ENCODE peak calls at places on chromosomes 16 and 17, in four cellular contexts. S is dorsolateral prefrontal cortex, B is B cell, U is cardiac fibroblast. R is an unnamed sample.

GRCh38 chr16:48308535-48308934 is 61.2 kb upstream of the ABCC11 start:
- DNase-seq in S (no peak), B (no peak), U (no peak), R (no peak)

GRCh38 chr17:28900986-28901726 is 1.7 kb downstream of the DHRS13 start:
- DNase-seq in S (no peak), B (no peak), U (no peak), R (no peak)

GRCh38 chr16:11117576-11118211 is 138.3 kb downstream of the SOCS1 start:
- DNase-seq in S (no peak), B (no peak), U (no peak), R (no peak)

GRCh38 chr16:8376858-8377257 is 213.5 kb downstream of the TMEM114 start:
- DNase-seq in S (no peak), B (no peak), U (no peak), R (no peak)

GRCh38 chr17:76565728-76566612 is 19.7 kb downstream of the ST6GALNAC2 start:
- DNase-seq in S (no peak), B (no peak), U (no peak), R (no peak)

GRCh38 chr17:50170662-50171370 is 5.0 kb downstream of the SGCA start:
- DNase-seq in S (no peak), B (no peak), U (no peak), R (peak)

GRCh38 chr17:33929181-33929724 is 325.8 kb upstream of the CCL2 start:
- DNase-seq in S (no peak), B (no peak), U (no peak), R (no peak)

GRCh38 chr17:44928950-44929720 is 13.8 kb upstream of the GFAP start:
- DNase-seq in S (no peak), B (no peak), U (no peak), R (no peak)

GRCh38 chr16:27779719-27780161 is 229.8 kb downstream of the KATNIP start:
- DNase-seq in S (peak), B (no peak), U (peak), R (peak)

GRCh38 chr17:10061131-10061581 is 137.2 kb downstream of the GAS7 start:
- DNase-seq in S (no peak), B (no peak), U (peak), R (no peak)

GRCh38 chr16:12092347-12092882 is 115.9 kb downstream of the SNX29 start:
- DNase-seq in S (no peak), B (no peak), U (peak), R (no peak)

GRCh38 chr17:27463235-27463677 is 7.0 kb downstream of the KSR1 start:
- DNase-seq in S (no peak), B (no peak), U (no peak), R (no peak)

GRCh38 chr16:14187517-14188338 is 116.6 kb downstream of the MRTFB start:
- DNase-seq in S (no peak), B (no peak), U (no peak), R (no peak)

GRCh38 chr16:4437366-4437765 is 11.7 kb downstream of the DNAJA3 start:
- DNase-seq in S (no peak), B (no peak), U (no peak), R (no peak)

GRCh38 chr17:67881083-67881482 is 55.8 kb downstream of the BPTF start:
- DNase-seq in S (no peak), B (no peak), U (no peak), R (no peak)

GRCh38 chr16:83015871-83016270 is 389.1 kb downstream of the CDH13 start:
- DNase-seq in S (no peak), B (no peak), U (no peak), R (no peak)

GRCh38 chr16:80938035-80938927 is 68.4 kb downstream of the CMC2 start:
- DNase-seq in S (no peak), B (no peak), U (peak), R (no peak)

GRCh38 chr16:86895609-86896008 is 317.3 kb downstream of the FOXL1 start:
- DNase-seq in S (no peak), B (no peak), U (no peak), R (no peak)

GRCh38 chr17:73697872-73698271 is 53.6 kb upstream of the SDK2 start:
- DNase-seq in S (no peak), B (no peak), U (no peak), R (no peak)

GRCh38 chr16:1305823-1306222 is 3.6 kb upstream of the UBE2I start:
- DNase-seq in S (no peak), B (no peak), U (no peak), R (no peak)

GRCh38 chr16:84397090-84397489 is 28.8 kb downstream of the ATP2C2 start:
- DNase-seq in S (no peak), B (no peak), U (no peak), R (no peak)

GRCh38 chr16:84391151-84391873 is 23.0 kb downstream of the ATP2C2 start:
- DNase-seq in S (no peak), B (no peak), U (peak), R (no peak)

DNA sequence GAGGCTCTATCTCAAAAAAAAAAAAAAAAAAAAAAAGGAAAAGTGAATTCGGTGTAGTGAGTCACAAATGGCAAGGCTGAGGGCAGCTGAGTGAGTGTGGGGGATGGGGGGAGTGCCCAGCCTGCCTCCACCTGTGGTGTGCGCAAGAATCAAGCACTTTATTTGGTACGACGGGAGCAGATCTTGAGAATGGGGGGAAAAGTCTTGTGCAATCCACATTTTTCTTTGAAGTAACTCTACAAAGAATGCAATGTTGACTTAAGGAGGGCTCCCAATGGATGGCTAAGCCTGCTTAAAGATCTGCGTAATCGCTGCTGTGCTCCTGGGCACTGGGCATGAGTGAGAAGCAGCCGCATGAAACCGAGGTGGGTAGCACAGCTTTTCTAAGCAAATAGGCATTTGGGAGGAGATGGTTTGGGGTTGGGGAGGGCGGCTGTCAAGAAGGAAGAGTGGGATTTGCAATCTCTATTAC is 28.2 kb downstream of the ATP2C2 start:
- DNase-seq in S (no peak), B (no peak), U (no peak), R (no peak)
- TF ChIP-seq CTCF in S (no peak), B (no peak), U (no peak), R (no peak)

GRCh38 chr17:47785538-47786123 is 36.0 kb downstream of the OSBPL7 start:
- DNase-seq in S (no peak), B (no peak), U (peak), R (no peak)
- TF ChIP-seq CTCF in S (no peak), B (no peak), U (no peak), R (no peak)

DNA sequence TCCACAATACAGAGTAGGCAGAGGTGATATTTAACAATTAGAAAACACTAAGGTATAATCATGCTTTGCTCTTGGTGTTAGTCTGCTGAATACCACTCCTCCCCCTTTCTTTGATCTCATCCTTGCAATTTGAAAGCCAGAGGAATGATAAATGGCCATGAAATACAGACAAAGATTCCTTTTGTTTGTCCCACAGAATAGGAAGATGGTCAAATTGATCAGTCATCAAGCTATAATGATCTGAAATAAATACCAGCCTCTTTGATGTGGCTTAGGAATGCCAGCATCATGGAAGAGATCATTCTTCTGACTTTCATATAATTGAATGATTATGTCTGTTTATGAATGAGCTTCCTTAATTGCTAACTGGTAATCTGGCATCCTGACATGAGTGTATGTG is 1541.7 kb upstream of the CDH8 start:
- DNase-seq in S (no peak), B (no peak), U (no peak), R (no peak)
- TF ChIP-seq CTCF in S (no peak), B (no peak), U (no peak), R (no peak)

DNA sequence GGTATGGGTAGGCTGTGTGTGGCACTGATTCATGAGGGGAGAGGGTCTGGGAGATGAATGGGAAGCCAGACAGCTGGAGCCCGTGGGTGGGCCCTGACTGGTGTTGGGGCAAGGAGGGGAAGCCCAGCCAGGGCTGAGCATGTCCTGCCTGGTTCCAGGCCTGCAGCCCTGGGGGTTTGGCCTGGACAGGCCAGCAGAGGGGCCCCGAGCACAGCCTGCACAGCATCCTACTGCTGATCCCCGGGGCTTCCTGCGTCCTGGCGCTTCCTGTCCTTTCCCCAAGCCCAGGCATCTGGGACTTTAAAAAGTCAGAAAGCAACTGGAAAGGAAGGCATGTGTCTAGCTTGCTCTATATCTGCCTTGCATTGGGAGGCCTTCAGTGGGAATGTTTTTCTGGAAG is 4.6 kb upstream of the MVD start:
- DNase-seq in S (no peak), B (no peak), U (peak), R (no peak)
- TF ChIP-seq CTCF in S (no peak), B (no peak), U (peak), R (no peak)

DNA sequence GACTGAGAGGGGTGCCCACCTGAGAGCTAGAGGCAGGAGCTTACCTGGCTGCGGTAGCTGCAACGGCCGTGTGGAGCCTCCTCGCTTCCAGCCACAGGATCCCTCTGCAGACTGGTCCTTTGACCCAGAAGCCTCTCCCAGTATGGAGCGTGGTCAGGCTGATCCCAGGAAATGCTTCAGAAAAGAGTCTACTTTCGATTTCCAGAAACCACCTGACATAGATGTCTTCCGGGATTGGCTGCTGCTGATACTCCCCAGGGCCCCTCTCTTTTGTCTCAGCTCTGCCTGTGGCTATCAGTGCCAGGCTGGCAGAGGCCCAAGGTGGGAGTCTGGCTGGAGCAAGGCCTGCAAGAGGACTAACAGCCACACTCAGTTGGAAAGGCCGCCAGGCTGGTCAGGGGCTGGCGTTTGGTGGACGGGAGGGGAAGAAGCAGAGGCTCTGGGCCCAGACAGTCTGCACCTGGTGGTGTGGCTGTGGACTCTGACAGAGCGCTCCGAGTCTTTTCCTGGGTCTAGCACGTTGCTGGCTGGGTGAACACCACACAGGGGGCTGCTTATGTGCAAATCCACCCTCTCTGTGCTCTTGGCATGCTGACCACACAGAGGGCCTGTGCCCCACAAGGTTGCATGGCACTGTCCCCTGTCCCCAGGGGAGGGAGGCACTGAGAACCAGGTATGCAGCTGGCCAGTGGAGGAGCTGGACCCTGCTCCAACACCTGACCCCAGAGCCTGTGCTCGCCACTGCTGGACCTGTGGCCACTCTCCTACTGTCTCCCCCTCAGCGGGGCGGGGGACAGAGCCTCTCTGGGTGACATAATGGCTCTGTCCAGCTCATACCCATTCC is at the start of gene LGALS3BP:
- DNase-seq in S (peak), B (peak), U (peak), R (no peak)
- TF ChIP-seq CTCF in S (no peak), B (no peak), U (no peak), R (no peak)

DNA sequence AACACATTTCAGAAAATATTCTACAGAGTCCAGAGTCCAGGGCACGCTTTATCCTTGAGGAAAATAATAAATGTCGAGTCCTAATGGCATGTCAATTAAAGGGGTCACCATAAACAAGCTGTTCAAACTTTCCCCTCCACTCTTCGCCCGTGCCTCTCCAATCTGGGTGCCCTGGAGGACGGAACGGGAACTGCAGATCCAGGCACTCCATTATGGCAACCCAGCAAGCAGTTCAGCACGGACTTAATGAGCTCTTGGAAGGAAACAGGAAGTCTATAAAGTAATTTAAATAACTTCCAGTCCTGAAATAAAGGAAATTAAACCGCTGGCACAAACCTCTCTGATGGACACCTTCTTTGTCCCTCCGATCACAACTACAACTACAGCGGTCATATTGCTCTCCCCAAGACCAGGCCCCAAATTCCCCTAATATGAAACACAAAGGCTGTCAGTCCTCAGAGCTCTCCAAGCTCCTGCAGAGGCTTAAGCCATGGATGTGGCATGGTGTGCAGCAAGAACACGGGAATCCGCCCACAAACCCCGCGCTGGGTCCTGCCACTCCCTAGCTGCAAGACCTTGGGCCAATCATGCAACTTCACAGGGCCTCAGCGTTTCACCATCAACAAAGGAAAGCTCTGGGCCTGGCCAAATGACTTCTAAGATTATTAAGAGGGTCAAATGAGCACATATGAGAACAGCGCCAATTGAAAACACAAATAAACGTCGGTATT is 52.6 kb downstream of the ZFHX3 start:
- DNase-seq in S (no peak), B (no peak), U (no peak), R (peak)
- TF ChIP-seq CTCF in S (peak), B (peak), U (peak), R (peak)

R was measured in glutamatergic neuron.